ENCODE peak calls at places on chromosomes 6 and 20, in eight cellular contexts. L is heart right ventricle; I is PC-9; K is GM23248; P is CD4-positive, alpha-beta memory T cell; O is heart left ventricle; N is ascending aorta; C is HCT116. U is an unnamed sample.

GRCh38 chr6:137798261-137798660 is 68.8 kb upstream of the TNFAIP3 start:
- DNase-seq in N (no peak), O (no peak), C (no peak), P (no peak), K (no peak), I (no peak), L (no peak), U (no peak)

GRCh38 chr20:35077341-35077740 is 15.3 kb downstream of the TRPC4AP start:
- DNase-seq in K (no peak), I (no peak), C (no peak), P (no peak), O (no peak), L (no peak), N (no peak), U (no peak)

GRCh38 chr6:44041461-44042260 is 85.6 kb downstream of the MRPL14 start:
- DNase-seq in O (peak), L (no peak), N (no peak), K (peak), C (peak), P (no peak), I (peak), U (peak)

GRCh38 chr6:22582806-22583205 is 13.4 kb downstream of the HDGFL1 start:
- DNase-seq in N (no peak), L (no peak), K (no peak), I (no peak), O (no peak), C (no peak), P (no peak), U (peak)

GRCh38 chr6:156963712-156964700 is 186.8 kb downstream of the ARID1B start:
- DNase-seq in O (no peak), K (peak), C (no peak), P (no peak), I (no peak), L (no peak), N (no peak), U (peak)

GRCh38 chr20:61966492-61967244 is 99.0 kb downstream of the TAF4 start:
- DNase-seq in K (no peak), P (no peak), N (no peak), I (no peak), O (no peak), C (no peak), L (no peak), U (no peak)

GRCh38 chr6:52125139-52125538 is 37.7 kb upstream of the PKHD1 start:
- DNase-seq in C (no peak), O (no peak), I (no peak), L (no peak), P (no peak), K (no peak), N (no peak), U (no peak)

GRCh38 chr6:169323221-169323620 is 69.6 kb upstream of the THBS2 start:
- DNase-seq in I (no peak), C (no peak), O (no peak), P (no peak), N (no peak), K (no peak), L (no peak), U (no peak)

GRCh38 chr6:113359155-113360140 is 497.7 kb upstream of the MARCKS start:
- DNase-seq in K (peak), L (peak), O (no peak), N (no peak), I (no peak), P (no peak), C (no peak), U (peak)

GRCh38 chr6:11172501-11173337 is 59.7 kb downstream of the NEDD9 start:
- DNase-seq in N (no peak), K (peak), O (peak), P (peak), C (peak), I (peak), L (peak), U (peak)

GRCh38 chr20:7851031-7851490 is 89.2 kb downstream of the HAO1 start:
- DNase-seq in N (no peak), C (no peak), K (peak), L (no peak), O (no peak), I (no peak), P (no peak), U (no peak)

GRCh38 chr20:10549511-10549910 is 114.4 kb downstream of the SLX4IP start:
- DNase-seq in L (no peak), O (no peak), I (no peak), K (no peak), N (no peak), P (no peak), C (no peak), U (no peak)

GRCh38 chr6:148760568-148761531 is 14.0 kb downstream of the UST start:
- DNase-seq in P (peak), C (no peak), I (peak), O (peak), K (peak), N (no peak), L (peak), U (peak)

GRCh38 chr6:93621400-93621799 is 202.0 kb upstream of the EPHA7 start:
- DNase-seq in O (no peak), L (no peak), K (no peak), N (no peak), C (no peak), I (no peak), P (no peak), U (no peak)

GRCh38 chr20:53891306-53891894 is 179.0 kb downstream of the BCAS1 start:
- DNase-seq in I (no peak), N (no peak), P (no peak), O (no peak), K (peak), C (no peak), L (no peak), U (peak)

GRCh38 chr20:20710847-20711315 is 1.6 kb downstream of the RALGAPA2 start:
- DNase-seq in C (no peak), K (no peak), N (no peak), L (no peak), P (peak), I (peak), O (no peak), U (no peak)

GRCh38 chr6:128507337-128508310 is 12.8 kb downstream of the PTPRK start:
- DNase-seq in C (no peak), O (no peak), N (no peak), L (no peak), I (no peak), K (peak), P (no peak), U (peak)

GRCh38 chr20:64219202-64219601 is 36.3 kb upstream of the PCMTD2 start:
- DNase-seq in I (no peak), O (no peak), K (peak), N (no peak), L (no peak), P (no peak), C (no peak), U (no peak)

GRCh38 chr20:37936041-37936440 is 33.1 kb downstream of the VSTM2L start:
- DNase-seq in I (no peak), K (no peak), L (no peak), O (no peak), C (no peak), P (no peak), N (no peak), U (no peak)

GRCh38 chr6:77883849-77884248 is 231.0 kb downstream of the MEI4 start:
- DNase-seq in I (no peak), O (no peak), P (no peak), K (no peak), N (no peak), C (no peak), L (no peak), U (no peak)

GRCh38 chr20:40233401-40233800 is 455.6 kb downstream of the MAFB start:
- DNase-seq in K (peak), N (no peak), P (no peak), C (no peak), I (no peak), L (no peak), O (no peak), U (peak)

GRCh38 chr6:95364016-95364604 is 213.2 kb upstream of the MANEA start:
- DNase-seq in O (no peak), C (peak), K (peak), P (peak), I (no peak), L (no peak), N (no peak), U (peak)

GRCh38 chr6:51477912-51478311 is 609.5 kb downstream of the PKHD1 start:
- DNase-seq in O (no peak), N (no peak), C (no peak), L (no peak), K (no peak), P (no peak), I (no peak), U (no peak)

GRCh38 chr6:14792118-14792955 is 453.5 kb upstream of the JARID2 start:
- DNase-seq in I (no peak), P (no peak), K (no peak), C (no peak), O (no peak), L (no peak), N (no peak), U (no peak)

GRCh38 chr6:53376661-53377226 is 28.0 kb upstream of the ELOVL5 start:
- DNase-seq in O (no peak), C (no peak), I (no peak), P (no peak), N (no peak), L (no peak), K (no peak), U (no peak)

GRCh38 chr6:131182991-131183425 is 47.7 kb downstream of the AKAP7 start:
- DNase-seq in I (no peak), K (peak), P (peak), C (no peak), N (no peak), L (no peak), O (no peak), U (peak)

GRCh38 chr20:10921491-10922010 is 247.8 kb upstream of the JAG1 start:
- DNase-seq in P (no peak), I (no peak), N (no peak), L (no peak), C (no peak), O (no peak), K (no peak), U (no peak)

GRCh38 chr6:2999005-2999620 is 581 bp upstream of the NQO2 start:
- DNase-seq in I (no peak), O (no peak), C (no peak), K (peak), L (no peak), P (no peak), N (peak), U (peak)

GRCh38 chr20:46720776-46721425 is 11.5 kb downstream of the SLC2A10 start:
- DNase-seq in N (no peak), O (no peak), I (no peak), K (peak), P (no peak), L (no peak), C (no peak), U (peak)

DNA sequence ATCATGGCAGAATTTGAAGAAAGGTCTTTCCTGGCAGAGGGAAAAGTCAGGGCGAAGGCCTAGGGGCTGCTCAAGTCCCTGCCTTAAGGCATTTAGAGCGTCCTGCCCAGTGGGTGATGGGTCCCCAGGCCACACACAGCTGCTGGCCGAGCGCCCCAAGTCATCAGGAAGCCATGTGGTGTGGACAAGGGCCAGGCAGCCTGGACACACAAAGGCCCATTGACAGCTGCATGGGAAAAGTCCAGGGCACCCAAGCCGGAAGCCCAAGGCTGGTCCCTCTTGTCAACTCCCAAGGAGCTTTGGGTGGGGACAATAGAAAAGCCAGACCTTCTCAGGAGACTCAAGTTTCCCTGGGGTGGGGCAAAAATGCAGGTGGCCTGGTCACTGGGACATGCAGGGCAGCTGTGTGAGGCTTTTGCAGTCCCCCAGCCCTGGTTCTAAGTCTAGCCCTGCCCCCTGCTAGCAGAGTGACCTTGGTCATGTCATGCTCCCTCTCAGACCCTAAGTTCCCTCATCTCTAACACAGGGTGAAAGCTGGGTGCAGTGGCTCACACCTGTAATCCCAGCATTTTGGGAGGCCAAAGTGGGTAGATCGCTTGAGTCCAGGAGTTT is 44.3 kb upstream of the PTGIS start:
- DNase-seq in L (peak), P (no peak), N (no peak), C (no peak), K (no peak), O (peak), I (peak), U (no peak)
- H3K27ac ChIP-seq in L (peak), P (no peak), N (no peak), C (no peak), K (no peak), O (peak), I (peak), U (no peak)

GRCh38 chr6:40020166-40020565 is 85.9 kb upstream of the MOCS1 start:
- DNase-seq in C (no peak), I (no peak), P (no peak), L (no peak), O (no peak), K (no peak), N (no peak), U (no peak)

DNA sequence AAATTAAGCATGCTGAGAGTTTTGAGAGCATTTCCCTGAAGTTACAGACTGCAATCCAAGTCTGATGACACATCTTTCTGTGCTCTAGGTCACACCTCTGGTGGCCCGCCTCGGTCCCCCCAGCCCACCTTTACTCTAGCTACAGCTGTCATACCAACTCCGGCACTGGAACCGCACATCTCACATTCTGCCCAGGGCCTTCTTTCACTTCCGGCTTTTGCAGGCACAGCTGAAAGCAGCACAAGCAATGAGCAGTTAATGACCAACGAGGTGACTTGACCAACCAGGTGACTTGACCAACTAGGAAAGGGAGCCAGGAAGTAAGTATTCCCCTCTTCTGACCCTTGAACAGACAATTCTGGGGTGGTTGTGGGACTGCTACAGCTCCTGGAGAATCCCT is 88.6 kb upstream of the MOCS1 start:
- DNase-seq in L (no peak), I (no peak), P (no peak), N (no peak), C (no peak), K (no peak), O (no peak), U (no peak)
- H3K27ac ChIP-seq in L (no peak), I (no peak), P (no peak), N (no peak), C (no peak), K (no peak), O (no peak), U (no peak)

GRCh38 chr6:144953552-144954240 is 668.6 kb downstream of the UTRN start:
- DNase-seq in L (no peak), K (peak), I (peak), P (no peak), N (no peak), C (peak), O (no peak), U (no peak)

GRCh38 chr6:144955392-144955791 is 670.3 kb downstream of the UTRN start:
- DNase-seq in C (no peak), I (no peak), P (no peak), L (no peak), O (no peak), K (no peak), N (no peak), U (peak)

GRCh38 chr6:144955853-144956252 is 670.7 kb downstream of the UTRN start:
- DNase-seq in K (peak), O (no peak), C (no peak), L (no peak), N (no peak), I (no peak), P (no peak), U (peak)

GRCh38 chr6:144952456-144953240 is 667.5 kb downstream of the UTRN start:
- DNase-seq in C (no peak), K (no peak), N (no peak), O (no peak), L (no peak), I (no peak), P (no peak), U (no peak)

GRCh38 chr6:144954241-144954556 is 669.1 kb downstream of the UTRN start:
- DNase-seq in K (no peak), P (no peak), I (no peak), O (no peak), N (no peak), C (no peak), L (no peak), U (no peak)
- H3K27ac ChIP-seq in K (peak), P (no peak), I (peak), O (no peak), N (no peak), C (no peak), L (no peak), U (no peak)

GRCh38 chr6:7910654-7911344 is at the start of gene TXNDC5:
- DNase-seq in N (no peak), K (peak), L (peak), C (no peak), P (peak), O (peak), I (peak), U (peak)

GRCh38 chr6:7912024-7912423 is 1.4 kb upstream of the TXNDC5 start:
- DNase-seq in N (no peak), I (no peak), L (no peak), K (no peak), O (no peak), C (no peak), P (no peak), U (peak)

GRCh38 chr6:7910298-7910653 is 312 bp downstream of the TXNDC5 start:
- DNase-seq in N (no peak), C (no peak), O (no peak), K (no peak), P (no peak), L (no peak), I (no peak), U (no peak)

GRCh38 chr6:7911345-7911725 is 747 bp upstream of the TXNDC5 start:
- DNase-seq in P (no peak), L (no peak), C (no peak), N (no peak), I (peak), O (no peak), K (no peak), U (no peak)

DNA sequence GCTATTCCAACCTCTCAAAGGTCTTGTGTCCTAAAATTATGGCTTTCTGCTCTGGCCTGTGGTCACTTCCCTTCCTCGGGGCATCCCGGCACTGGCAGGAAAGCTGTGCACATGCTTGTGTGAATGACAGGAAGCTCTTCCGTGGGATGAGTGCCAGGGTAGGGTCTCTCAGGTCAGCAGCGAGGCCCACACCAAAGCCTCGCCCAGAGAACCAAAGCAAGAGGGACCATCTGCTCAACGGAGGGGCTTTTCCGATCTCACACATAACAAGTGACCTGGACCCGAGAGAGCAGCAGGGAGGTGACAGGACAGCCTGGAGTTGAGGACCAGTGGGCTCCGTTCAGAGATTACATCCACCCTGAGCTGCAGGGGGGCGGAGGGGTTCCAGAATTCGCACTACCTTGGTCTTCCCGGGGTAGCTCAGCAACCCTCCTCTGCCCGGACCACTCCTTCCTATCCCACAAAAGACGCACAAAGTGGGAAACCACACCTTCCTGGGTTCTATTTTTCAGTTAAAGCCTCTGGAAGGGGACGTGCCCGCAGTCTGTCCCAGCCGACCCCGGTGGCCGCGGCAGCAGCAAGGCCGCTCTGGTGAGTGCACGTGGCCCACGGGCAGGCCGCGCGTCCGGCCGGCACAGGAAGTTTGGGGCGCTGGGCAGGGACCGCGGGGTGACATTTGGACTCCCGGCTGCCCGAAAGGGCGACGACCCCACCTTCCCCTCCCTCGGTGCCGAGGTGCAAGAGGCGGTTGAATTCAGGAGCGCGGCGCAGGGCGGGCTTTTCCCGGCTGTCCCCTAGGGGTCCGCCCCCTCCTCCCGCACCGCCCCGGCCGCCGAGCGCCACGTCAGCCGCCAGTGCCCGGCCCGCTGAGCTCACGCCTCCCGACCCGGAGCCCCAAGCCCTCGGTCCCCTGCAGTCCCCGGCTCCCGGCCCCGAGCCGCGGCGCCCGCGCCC is 988 bp downstream of the TXNDC5 start:
- DNase-seq in C (no peak), I (peak), N (no peak), L (peak), P (peak), K (peak), O (peak), U (peak)
- H3K27ac ChIP-seq in C (peak), I (peak), N (peak), L (peak), P (peak), K (peak), O (peak), U (no peak)